ENCODE peak calls at places on chromosomes 7 and 10, in five cellular contexts. One of them, this sample, is unnamed.

GRCh38 chr10:75542902-75543301 is 111.5 kb downstream of the LRMDA start:
- DNase-seq in fibroblast of pulmonary artery: peak; percentile 41
- DNase-seq in BJ: peak; percentile 6
- DNase-seq in lung: no peak
- DNase-seq in AG09309: peak; percentile 63
- DNase-seq in this sample: no peak

GRCh38 chr7:122123746-122124145 is 20.3 kb downstream of the AASS start:
- DNase-seq in fibroblast of pulmonary artery: no peak
- DNase-seq in BJ: no peak
- DNase-seq in lung: no peak
- DNase-seq in AG09309: no peak
- DNase-seq in this sample: no peak

GRCh38 chr10:86592413-86592812 is 61.9 kb upstream of the OPN4 start:
- DNase-seq in fibroblast of pulmonary artery: no peak
- DNase-seq in BJ: no peak
- DNase-seq in lung: no peak
- DNase-seq in AG09309: no peak
- DNase-seq in this sample: no peak

GRCh38 chr10:114308470-114309110 is 69.5 kb downstream of the VWA2 start:
- DNase-seq in fibroblast of pulmonary artery: no peak
- DNase-seq in BJ: no peak
- DNase-seq in lung: no peak
- DNase-seq in AG09309: no peak
- DNase-seq in this sample: no peak

GRCh38 chr7:133582766-133583523 is 330.1 kb downstream of the EXOC4 start:
- DNase-seq in fibroblast of pulmonary artery: peak; percentile 91
- DNase-seq in BJ: peak; percentile 77
- DNase-seq in lung: no peak
- DNase-seq in AG09309: peak; percentile 77
- DNase-seq in this sample: peak; percentile 81

GRCh38 chr7:116687801-116688201 is 15.8 kb downstream of the MET start:
- DNase-seq in fibroblast of pulmonary artery: peak; percentile 80
- DNase-seq in BJ: no peak
- DNase-seq in lung: no peak
- DNase-seq in AG09309: no peak
- DNase-seq in this sample: no peak

GRCh38 chr7:134893920-134894319 is 92.4 kb upstream of the AGBL3 start:
- DNase-seq in fibroblast of pulmonary artery: no peak
- DNase-seq in BJ: no peak
- DNase-seq in lung: no peak
- DNase-seq in AG09309: no peak
- DNase-seq in this sample: no peak

GRCh38 chr7:99499356-99499712 is 747 bp downstream of the ZNF394 start:
- DNase-seq in fibroblast of pulmonary artery: no peak
- DNase-seq in BJ: no peak
- DNase-seq in lung: no peak
- DNase-seq in AG09309: no peak
- DNase-seq in this sample: no peak

GRCh38 chr10:3395487-3395886 is 222.9 kb upstream of the PITRM1 start:
- DNase-seq in fibroblast of pulmonary artery: no peak
- DNase-seq in BJ: no peak
- DNase-seq in lung: no peak
- DNase-seq in AG09309: no peak
- DNase-seq in this sample: no peak

GRCh38 chr7:124088590-124088989 is 55.7 kb upstream of the TMEM229A start:
- DNase-seq in fibroblast of pulmonary artery: peak; percentile 42
- DNase-seq in BJ: no peak
- DNase-seq in lung: no peak
- DNase-seq in AG09309: no peak
- DNase-seq in this sample: no peak

GRCh38 chr7:91945476-91945875 is 4.8 kb downstream of the AKAP9 start:
- DNase-seq in fibroblast of pulmonary artery: peak; percentile 87
- DNase-seq in BJ: no peak
- DNase-seq in lung: no peak
- DNase-seq in AG09309: no peak
- DNase-seq in this sample: peak; percentile 24

GRCh38 chr10:125029584-125030242 is 87.8 kb downstream of the ZRANB1 start:
- DNase-seq in fibroblast of pulmonary artery: no peak
- DNase-seq in BJ: no peak
- DNase-seq in lung: no peak
- DNase-seq in AG09309: no peak
- DNase-seq in this sample: peak; percentile 42

GRCh38 chr7:15326044-15326644 is 235.7 kb downstream of the AGMO start:
- DNase-seq in fibroblast of pulmonary artery: peak; percentile 63
- DNase-seq in BJ: no peak
- DNase-seq in lung: no peak
- DNase-seq in AG09309: no peak
- DNase-seq in this sample: no peak

GRCh38 chr7:13628231-13629001 is 361.1 kb downstream of the ETV1 start:
- DNase-seq in fibroblast of pulmonary artery: peak; percentile 52
- DNase-seq in BJ: peak; percentile 6
- DNase-seq in lung: no peak
- DNase-seq in AG09309: peak; percentile 44
- DNase-seq in this sample: no peak

GRCh38 chr10:131371571-131371970 is 60.0 kb upstream of the TCERG1L start:
- DNase-seq in fibroblast of pulmonary artery: no peak
- DNase-seq in BJ: no peak
- DNase-seq in lung: no peak
- DNase-seq in AG09309: no peak
- DNase-seq in this sample: no peak
- TF ChIP-seq CTCF in fibroblast of pulmonary artery: no peak
- TF ChIP-seq CTCF in BJ: no peak
- TF ChIP-seq CTCF in lung: no peak
- TF ChIP-seq CTCF in AG09309: no peak
- TF ChIP-seq CTCF in this sample: no peak

GRCh38 chr7:139702313-139702731 is 75.5 kb downstream of the HIPK2 start:
- DNase-seq in fibroblast of pulmonary artery: no peak
- DNase-seq in BJ: no peak
- DNase-seq in lung: no peak
- DNase-seq in AG09309: no peak
- DNase-seq in this sample: no peak

GRCh38 chr7:139704308-139704879 is 73.4 kb downstream of the HIPK2 start:
- DNase-seq in fibroblast of pulmonary artery: no peak
- DNase-seq in BJ: no peak
- DNase-seq in lung: no peak
- DNase-seq in AG09309: no peak
- DNase-seq in this sample: no peak

GRCh38 chr7:139701908-139702307 is 75.9 kb downstream of the HIPK2 start:
- DNase-seq in fibroblast of pulmonary artery: no peak
- DNase-seq in BJ: no peak
- DNase-seq in lung: no peak
- DNase-seq in AG09309: no peak
- DNase-seq in this sample: no peak

GRCh38 chr7:139703468-139704307 is 74.1 kb downstream of the HIPK2 start:
- DNase-seq in fibroblast of pulmonary artery: no peak
- DNase-seq in BJ: no peak
- DNase-seq in lung: no peak
- DNase-seq in AG09309: no peak
- DNase-seq in this sample: no peak

DNA sequence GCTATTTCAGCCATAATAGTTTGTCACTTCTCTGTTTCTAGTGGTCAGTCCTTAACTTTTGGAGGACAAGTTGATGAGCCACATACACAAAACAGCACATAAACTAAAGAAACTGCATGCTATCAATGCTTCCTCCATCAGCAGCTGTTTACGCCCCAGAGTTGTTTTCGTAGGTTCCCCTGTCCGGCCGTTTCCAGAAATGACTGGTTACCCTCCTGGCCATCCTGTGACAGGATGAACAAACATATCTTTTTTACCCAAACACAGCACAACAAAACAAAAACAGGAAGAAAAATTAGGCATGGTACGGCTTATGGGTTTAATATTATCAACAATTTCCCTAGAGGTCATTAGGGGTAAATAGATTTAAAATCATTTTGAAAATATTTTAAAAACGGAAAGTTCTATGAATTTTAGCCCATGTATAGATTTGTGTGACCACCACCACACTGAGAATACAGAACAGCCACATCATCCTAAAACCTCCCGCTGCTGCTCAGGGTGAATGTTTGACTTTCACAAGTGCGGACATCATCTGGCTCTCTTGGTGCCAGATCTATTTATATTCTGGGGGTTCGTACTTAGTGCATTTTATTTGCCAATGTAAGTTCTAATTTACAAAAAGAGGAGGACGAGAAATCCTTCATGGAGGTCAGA is 74.9 kb downstream of the HIPK2 start:
- DNase-seq in fibroblast of pulmonary artery: no peak
- DNase-seq in BJ: no peak
- DNase-seq in lung: no peak
- DNase-seq in AG09309: no peak
- DNase-seq in this sample: no peak
- H3K4me3 ChIP-seq in fibroblast of pulmonary artery: no peak overlapping the region
- H3K4me3 ChIP-seq in BJ: no peak overlapping the region
- H3K4me3 ChIP-seq in lung: no peak overlapping the region
- H3K4me3 ChIP-seq in AG09309: no peak overlapping the region
- H3K4me3 ChIP-seq in this sample: no peak overlapping the region

GRCh38 chr10:19411119-19411518 is 362.5 kb downstream of the MALRD1 start:
- DNase-seq in fibroblast of pulmonary artery: no peak
- DNase-seq in BJ: no peak
- DNase-seq in lung: no peak
- DNase-seq in AG09309: no peak
- DNase-seq in this sample: no peak
- TF ChIP-seq CTCF in fibroblast of pulmonary artery: no peak
- TF ChIP-seq CTCF in BJ: no peak
- TF ChIP-seq CTCF in lung: no peak
- TF ChIP-seq CTCF in AG09309: no peak
- TF ChIP-seq CTCF in this sample: no peak

GRCh38 chr10:17227367-17228080 is 517 bp upstream of the VIM start:
- DNase-seq in fibroblast of pulmonary artery: peak; percentile 47
- DNase-seq in BJ: no peak
- DNase-seq in lung: no peak
- DNase-seq in AG09309: no peak
- DNase-seq in this sample: no peak
- H3K4me3 ChIP-seq in fibroblast of pulmonary artery: peak overlapping the region; percentile 98
- H3K4me3 ChIP-seq in BJ: peak overlapping the region; percentile 98
- H3K4me3 ChIP-seq in lung: no peak overlapping the region
- H3K4me3 ChIP-seq in AG09309: peak overlapping the region; percentile 90
- H3K4me3 ChIP-seq in this sample: peak overlapping the region; percentile 95

DNA sequence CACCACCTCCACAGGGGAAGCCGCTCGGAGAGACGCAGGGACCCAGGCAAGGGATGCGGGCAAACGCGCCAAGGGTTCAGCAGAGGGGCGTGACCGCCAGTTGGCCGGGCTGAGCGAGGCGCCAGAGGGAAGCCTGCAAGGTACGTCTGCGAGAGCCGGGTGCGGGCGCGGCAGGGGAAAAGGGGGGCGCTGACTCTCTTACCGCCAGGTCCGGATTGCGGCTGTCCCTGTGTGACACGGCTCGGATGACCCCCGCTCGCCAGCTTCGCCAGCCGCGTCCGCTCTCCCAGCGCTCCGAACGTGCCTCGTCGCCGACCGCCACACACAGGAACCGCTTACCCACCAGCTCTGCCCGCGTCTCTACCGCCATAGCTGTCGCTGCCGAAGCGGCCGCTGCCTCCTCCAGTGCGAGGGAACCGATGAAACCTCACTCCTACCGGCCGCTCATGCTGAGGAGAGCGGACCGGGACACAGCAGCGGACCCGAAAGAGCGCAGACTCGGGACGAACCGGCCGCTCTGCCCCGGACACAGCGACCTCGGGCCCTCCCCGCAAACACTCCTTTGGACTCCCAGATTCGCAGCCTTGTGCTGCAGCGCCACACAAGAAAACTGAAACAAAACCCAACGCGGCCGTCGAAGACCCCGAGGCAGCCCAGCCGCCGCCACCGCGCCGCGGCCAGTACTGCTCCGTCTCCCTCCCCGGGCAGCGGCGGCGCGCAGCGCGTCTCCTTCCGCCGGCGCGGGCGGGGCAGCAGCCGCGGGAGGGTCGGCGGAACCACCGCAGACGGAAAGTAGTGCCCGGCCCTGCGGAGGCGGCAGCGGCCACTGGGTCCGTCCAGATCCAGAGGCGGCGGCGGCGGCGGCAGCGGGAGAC is at the start of gene JMJD1C:
- DNase-seq in fibroblast of pulmonary artery: peak; percentile 88
- DNase-seq in BJ: no peak
- DNase-seq in lung: peak; percentile 73
- DNase-seq in AG09309: peak; percentile 53
- DNase-seq in this sample: no peak
- TF ChIP-seq CTCF in fibroblast of pulmonary artery: no peak
- TF ChIP-seq CTCF in BJ: no peak
- TF ChIP-seq CTCF in lung: no peak
- TF ChIP-seq CTCF in AG09309: no peak
- TF ChIP-seq CTCF in this sample: no peak

DNA sequence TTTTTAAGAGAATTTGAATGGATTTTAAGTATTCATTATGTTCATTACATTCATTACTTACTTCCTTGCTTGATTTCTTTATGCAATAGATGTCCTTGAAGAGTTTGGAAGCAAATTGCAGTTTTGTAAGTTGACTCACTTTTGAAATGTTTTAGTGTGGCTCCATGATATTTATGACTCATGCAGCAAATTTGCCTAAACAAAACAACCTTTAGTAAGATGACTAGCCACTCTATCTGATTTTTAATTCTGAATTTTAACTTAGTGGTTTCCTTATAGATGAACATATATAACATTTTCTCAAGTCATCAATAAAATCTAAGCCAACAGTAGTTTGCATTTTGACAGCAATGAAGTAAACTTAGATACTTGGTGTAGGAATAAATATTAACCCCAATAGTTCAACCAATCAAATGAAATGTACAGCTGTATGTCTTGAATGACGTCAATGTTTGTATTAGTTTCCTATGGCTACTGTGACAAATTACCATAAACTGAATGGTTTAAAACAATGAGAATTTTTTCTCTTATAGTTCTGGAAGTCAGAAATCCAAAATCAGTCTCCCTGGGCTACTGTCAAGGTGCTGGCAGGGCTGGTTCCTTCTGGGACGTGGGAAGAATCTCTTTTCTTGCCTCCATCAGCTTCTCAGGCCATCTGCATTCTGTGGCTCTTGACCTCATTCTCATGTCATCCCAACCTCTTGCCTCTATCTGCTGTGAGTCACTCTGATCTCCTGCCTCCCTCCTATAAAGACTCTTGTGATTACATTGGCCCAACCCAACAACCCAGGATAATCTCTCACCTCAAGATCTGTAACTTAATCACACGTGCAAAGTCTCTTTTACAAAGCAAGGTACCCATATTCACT is 73.4 kb downstream of the AHR start:
- DNase-seq in fibroblast of pulmonary artery: peak; percentile 97
- DNase-seq in BJ: peak; percentile 93
- DNase-seq in lung: no peak
- DNase-seq in AG09309: peak; percentile 91
- DNase-seq in this sample: peak; percentile 95
- H3K4me3 ChIP-seq in fibroblast of pulmonary artery: no peak overlapping the region
- H3K4me3 ChIP-seq in BJ: no peak overlapping the region
- H3K4me3 ChIP-seq in lung: no peak overlapping the region
- H3K4me3 ChIP-seq in AG09309: no peak overlapping the region
- H3K4me3 ChIP-seq in this sample: no peak overlapping the region